ENCODE peak calls at places on chromosomes 2 and 18, in eight cellular contexts. V is endodermal cell, L is BJ, B is GM20000, O is ovary, K is GM13976, N is A673, M is pancreas. I is an unnamed sample.
A peak's percentile ranks its signal among the peaks of the same experiment; 100 is the strongest.

GRCh38 chr2:192099742-192100141 is 95.0 kb downstream of the TMEFF2 start:
- DNase-seq in M (no peak), B (no peak), N (no peak), L (no peak), O (no peak), V (no peak), K (no peak), I (no peak)

GRCh38 chr2:161905389-161906046 is 168.5 kb downstream of the DPP4 start:
- DNase-seq in V (no peak), L (no peak), B (peak; percentile 37), K (peak; percentile 25), N (peak; percentile 92), O (no peak), M (no peak), I (peak; percentile 56)

GRCh38 chr2:176491172-176491904 is 222.1 kb downstream of the MTX2 start:
- DNase-seq in M (no peak), N (peak; percentile 87), V (no peak), K (peak; percentile 76), B (peak; percentile 87), L (peak; percentile 99), O (peak; percentile 71), I (peak; percentile 96)

GRCh38 chr2:221245045-221245444 is 327.1 kb downstream of the EPHA4 start:
- DNase-seq in V (no peak), N (no peak), O (no peak), M (no peak), B (no peak), K (no peak), L (no peak), I (no peak)

GRCh38 chr2:232988444-232988843 is 24.6 kb downstream of the NGEF start:
- DNase-seq in V (peak; percentile 73), B (no peak), N (peak; percentile 22), O (peak; percentile 29), K (no peak), M (peak; percentile 54), L (peak; percentile 75), I (peak; percentile 93)

GRCh38 chr2:70977605-70978205 is 725 bp upstream of the ANKRD53 start:
- DNase-seq in V (no peak), O (peak; percentile 49), B (no peak), M (no peak), L (peak; percentile 24), K (no peak), N (peak; percentile 46), I (peak; percentile 94)

GRCh38 chr18:3994061-3994687 is 460.9 kb downstream of the DLGAP1 start:
- DNase-seq in N (peak; percentile 26), M (no peak), K (no peak), B (no peak), O (no peak), L (no peak), V (no peak), I (no peak)

GRCh38 chr2:95333888-95334338 is 36.8 kb downstream of the KCNIP3 start:
- DNase-seq in L (peak; percentile 97), N (peak; percentile 79), V (no peak), B (no peak), M (no peak), K (no peak), O (no peak), I (peak; percentile 66)

GRCh38 chr2:103292570-103293265 is 530.9 kb downstream of the TMEM182 start:
- DNase-seq in L (no peak), V (peak; percentile 73), O (no peak), N (no peak), K (no peak), M (no peak), B (no peak), I (no peak)
- TF ChIP-seq CTCF in L (no peak), V (peak; percentile 54), O (no peak), N (no peak), K (no peak), M (no peak), B (no peak), I (no peak)

DNA sequence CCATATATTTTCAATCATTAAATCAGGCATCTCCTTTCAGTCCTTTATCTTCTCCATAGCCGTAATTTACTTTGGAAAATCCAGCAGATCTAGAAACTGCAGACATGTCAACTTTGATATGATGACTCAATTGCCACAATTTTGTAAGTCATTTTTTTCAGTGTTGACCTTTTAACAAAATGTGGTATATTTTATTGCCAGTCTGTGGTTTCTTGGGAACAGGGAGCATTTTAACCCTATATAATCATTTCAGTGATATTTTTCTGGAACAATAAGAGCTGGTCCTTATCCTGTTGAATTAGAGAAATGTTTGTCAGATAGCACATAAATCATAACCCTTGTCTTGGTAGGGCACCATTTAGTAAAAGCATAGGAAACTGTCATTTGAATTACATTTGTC is 90.9 kb upstream of the UBXN4 start:
- DNase-seq in B (no peak), O (no peak), V (no peak), N (no peak), M (no peak), K (no peak), L (no peak), I (no peak)
- TF ChIP-seq CTCF in B (no peak), O (no peak), V (no peak), N (no peak), M (no peak), K (no peak), L (no peak), I (no peak)

GRCh38 chr18:47531759-47532158 is 280.3 kb upstream of the SKOR2 start:
- DNase-seq in M (no peak), V (peak; percentile 62), O (no peak), L (no peak), K (no peak), B (no peak), N (no peak), I (no peak)
- TF ChIP-seq CTCF in M (no peak), V (peak; percentile 60), O (no peak), L (no peak), K (no peak), B (no peak), N (peak; percentile 26), I (no peak)

GRCh38 chr2:180240774-180241173 is 233.7 kb upstream of the CWC22 start:
- DNase-seq in K (no peak), M (no peak), N (no peak), V (no peak), L (no peak), B (no peak), O (no peak), I (peak; percentile 53)
- TF ChIP-seq CTCF in K (no peak), M (no peak), N (peak; percentile 25), V (peak; percentile 65), L (peak; percentile 32), B (no peak), O (no peak), I (peak; percentile 43)

GRCh38 chr2:20062615-20063545 is 11.5 kb upstream of the LAPTM4A start:
- DNase-seq in K (no peak), O (no peak), L (peak; percentile 81), M (no peak), N (no peak), B (no peak), V (no peak), I (peak; percentile 52)
- TF ChIP-seq CTCF in K (no peak), O (no peak), L (no peak), M (no peak), N (no peak), B (no peak), V (no peak), I (no peak)

GRCh38 chr18:37684590-37684989 is 119.0 kb upstream of the CELF4 start:
- DNase-seq in M (no peak), V (peak; percentile 61), O (no peak), B (no peak), K (no peak), L (no peak), N (no peak), I (no peak)
- TF ChIP-seq CTCF in M (no peak), V (peak; percentile 67), O (no peak), B (no peak), K (no peak), L (no peak), N (no peak), I (no peak)

DNA sequence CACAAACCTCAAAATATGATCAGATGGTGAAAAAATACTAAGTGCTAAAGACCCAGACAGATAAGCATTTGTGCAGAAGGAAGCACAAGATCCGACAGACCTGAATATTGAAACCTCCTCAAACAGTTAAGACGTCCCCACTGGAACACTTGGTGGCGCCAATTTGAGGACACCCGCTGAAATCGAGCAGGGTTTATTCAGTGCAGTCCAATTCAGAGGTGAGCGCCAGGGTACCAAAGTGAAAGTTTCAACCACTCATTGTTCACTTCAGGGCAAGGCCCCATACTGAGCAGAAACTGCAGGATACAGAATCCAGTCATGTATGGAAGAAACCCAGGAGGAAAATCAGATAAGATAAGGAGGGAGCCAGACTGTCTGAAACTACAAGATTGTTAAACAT is 417.6 kb downstream of the LRRTM4 start:
- DNase-seq in L (no peak), N (no peak), O (no peak), V (no peak), B (no peak), M (no peak), K (no peak), I (no peak)
- TF ChIP-seq CTCF in L (no peak), N (peak; percentile 19), O (no peak), V (peak; percentile 29), B (no peak), M (no peak), K (no peak), I (no peak)

DNA sequence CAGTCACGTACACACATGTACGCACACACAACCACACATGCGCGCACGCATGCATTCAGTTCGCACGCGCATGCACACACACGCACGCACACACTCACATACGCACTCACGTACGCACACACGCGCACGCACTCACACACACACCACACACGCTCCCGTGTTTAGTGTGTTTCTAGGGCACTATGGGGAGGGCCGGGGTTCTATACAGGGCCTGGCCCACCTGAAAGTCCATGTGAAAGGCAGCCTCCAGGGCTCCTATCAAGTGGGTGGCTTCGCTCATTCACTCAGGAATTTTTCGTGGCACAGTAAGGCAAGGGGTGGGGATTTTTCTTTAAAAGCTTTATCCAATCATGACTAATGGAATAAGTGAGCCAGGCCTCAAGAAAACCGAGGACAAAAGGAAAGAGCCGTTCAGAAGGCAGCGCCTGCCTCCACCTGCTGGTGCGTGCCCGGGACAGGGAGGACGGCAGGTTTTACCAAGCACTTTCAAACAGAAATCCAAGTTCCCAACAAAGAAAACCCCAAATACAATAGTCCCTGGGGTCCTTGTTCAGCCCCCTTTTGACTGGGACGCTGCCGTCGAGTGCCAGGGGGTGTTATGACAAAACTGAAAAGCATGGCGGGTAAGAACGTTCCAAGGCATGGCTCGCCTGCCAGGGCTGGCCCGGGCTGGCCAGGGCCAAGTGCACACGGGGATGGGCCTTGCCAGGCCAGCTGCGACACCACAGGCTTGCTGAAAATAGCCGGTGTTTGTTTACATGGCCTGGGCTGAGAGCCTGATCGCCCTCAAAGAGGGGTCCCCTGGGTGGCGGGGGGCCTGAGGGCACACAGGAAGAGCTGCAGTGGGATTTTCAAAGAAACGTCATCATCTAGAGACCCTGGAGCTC is 110.0 kb downstream of the HDAC4 start:
- DNase-seq in N (peak; percentile 73), V (peak; percentile 61), B (no peak), O (no peak), M (peak; percentile 54), K (no peak), L (no peak), I (no peak)
- TF ChIP-seq CTCF in N (peak; percentile 52), V (peak; percentile 31), B (no peak), O (no peak), M (no peak), K (no peak), L (no peak), I (no peak)